ENCODE peak calls at places on chromosome 14, in six cellular contexts. P is aorta; D is astrocyte; M is lower lobe of right lung; S is CD8-positive, alpha-beta memory T cell; O is fibroblast of lung. H is an unnamed sample.

GRCh38 chr14:59484611-59485174 is 376 bp downstream of the JKAMP start:
- DNase-seq in P (no peak), D (peak; percentile 32), M (no peak), S (no peak), O (peak; percentile 48), H (no peak)

GRCh38 chr14:92441751-92442477 is 71.7 kb upstream of the RIN3 start:
- DNase-seq in P (peak; percentile 40), D (no peak), M (no peak), S (no peak), O (no peak), H (no peak)

GRCh38 chr14:103121161-103121845 is 2.0 kb upstream of the TNFAIP2 start:
- DNase-seq in P (no peak), D (no peak), M (peak; percentile 83), S (no peak), O (peak; percentile 60), H (no peak)

GRCh38 chr14:64465856-64466554 is 706 bp downstream of the AKAP5 start:
- DNase-seq in P (no peak), D (peak; percentile 59), M (no peak), S (no peak), O (peak; percentile 39), H (no peak)

GRCh38 chr14:59425322-59425945 is 39.7 kb downstream of the GPR135 start:
- DNase-seq in P (no peak), D (no peak), M (no peak), S (no peak), O (peak; percentile 51), H (no peak)

GRCh38 chr14:104496095-104496494 is 83.5 kb upstream of the C14orf180 start:
- DNase-seq in P (no peak), D (no peak), M (peak; percentile 18), S (no peak), O (no peak), H (no peak)

GRCh38 chr14:73180385-73180805 is 44.1 kb downstream of the PSEN1 start:
- DNase-seq in P (no peak), D (peak; percentile 53), M (no peak), S (no peak), O (peak; percentile 89), H (no peak)

GRCh38 chr14:49980027-49980426 is 87.1 kb downstream of the ARF6 start:
- DNase-seq in P (no peak), D (no peak), M (no peak), S (no peak), O (no peak), H (no peak)

GRCh38 chr14:89060191-89060590 is 235.7 kb downstream of the TTC8 start:
- DNase-seq in P (no peak), D (no peak), M (no peak), S (no peak), O (peak; percentile 39), H (no peak)

GRCh38 chr14:34059925-34060746 is 109.3 kb upstream of the EGLN3 start:
- DNase-seq in P (peak; percentile 95), D (peak; percentile 63), M (peak; percentile 80), S (peak; percentile 26), O (peak; percentile 62), H (peak; percentile 92)

GRCh38 chr14:35459779-35460178 is 55.2 kb upstream of the NFKBIA start:
- DNase-seq in P (no peak), D (no peak), M (no peak), S (no peak), O (no peak), H (no peak)

GRCh38 chr14:58476320-58476719 is 48.8 kb downstream of the KIAA0586 start:
- DNase-seq in P (no peak), D (no peak), M (no peak), S (no peak), O (no peak), H (no peak)

GRCh38 chr14:67694791-67695393 is 672 bp downstream of the RDH11 start:
- DNase-seq in P (peak; percentile 86), D (peak; percentile 97), M (peak; percentile 63), S (peak; percentile 52), O (peak; percentile 92), H (peak; percentile 97)

GRCh38 chr14:20998674-20999366 is at the start of gene SLC39A2:
- DNase-seq in P (no peak), D (peak; percentile 60), M (no peak), S (no peak), O (peak; percentile 51), H (no peak)
- H3K27ac ChIP-seq in P (no peak within 1 kb of the TSS), D (no peak within 1 kb of the TSS), M (no peak within 1 kb of the TSS), S (no peak within 1 kb of the TSS), O (no peak within 1 kb of the TSS), H (peak within 1 kb of the TSS; percentile 11)

DNA sequence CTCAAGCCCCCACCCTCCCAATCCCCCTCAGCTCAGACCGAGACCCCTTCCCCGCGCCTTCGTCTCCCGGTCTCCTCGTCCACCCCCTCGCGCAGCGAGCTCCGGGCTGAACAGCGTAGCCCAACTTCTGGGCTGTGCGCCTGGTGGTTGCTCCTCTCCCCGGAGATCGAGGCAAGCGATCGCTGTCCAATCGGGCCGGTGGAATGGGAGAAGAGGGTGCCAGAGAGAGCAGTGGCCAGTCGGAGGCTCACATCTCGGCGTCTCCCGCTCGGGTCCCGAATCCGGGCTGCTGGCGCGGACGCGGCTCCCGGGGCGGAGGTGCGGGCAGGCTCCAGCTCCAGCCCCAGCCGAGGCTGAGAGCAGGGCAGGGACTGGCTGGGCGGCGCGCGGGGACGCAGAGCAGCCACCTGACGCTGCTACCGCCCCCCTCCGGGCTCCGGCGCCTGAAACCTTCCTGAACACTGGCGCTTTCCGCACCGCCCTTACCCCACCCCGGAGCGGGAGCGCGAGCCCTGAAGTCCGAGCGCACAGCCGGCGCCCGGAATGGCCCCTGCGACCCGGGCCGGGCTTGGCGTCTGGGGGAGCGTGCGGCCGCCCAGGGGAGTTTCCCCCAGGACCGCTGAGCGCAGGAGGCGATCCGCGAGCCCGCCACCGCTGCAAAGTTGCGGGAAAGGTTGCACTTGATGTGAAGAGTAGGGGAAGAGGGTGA is 508 bp upstream of the KCNH5 start:
- DNase-seq in P (peak; percentile 68), D (peak; percentile 39), M (peak; percentile 41), S (no peak), O (peak; percentile 54), H (peak; percentile 57)
- H3K27me3 ChIP-seq in P (peaks cover 3% of the 10 kb centered on the region), D (peaks cover 47% of the 10 kb centered on the region), M (peaks cover 66% of the 10 kb centered on the region), S (no peaks in the 10 kb centered on the region), O (peaks cover 12% of the 10 kb centered on the region), H (peaks cover 58% of the 10 kb centered on the region)

GRCh38 chr14:75022655-75023054 is 19.9 kb downstream of the EIF2B2 start:
- DNase-seq in P (no peak), D (no peak), M (no peak), S (no peak), O (no peak), H (no peak)

GRCh38 chr14:75030147-75030546 is 21.1 kb downstream of the MLH3 start:
- DNase-seq in P (no peak), D (no peak), M (no peak), S (no peak), O (no peak), H (no peak)

GRCh38 chr14:75025876-75026275 is 23.2 kb downstream of the EIF2B2 start:
- DNase-seq in P (no peak), D (no peak), M (no peak), S (no peak), O (no peak), H (no peak)

GRCh38 chr14:75023108-75023507 is 20.4 kb downstream of the EIF2B2 start:
- DNase-seq in P (no peak), D (no peak), M (no peak), S (no peak), O (no peak), H (no peak)

GRCh38 chr14:75025082-75025481 is 22.4 kb downstream of the EIF2B2 start:
- DNase-seq in P (no peak), D (peak; percentile 30), M (no peak), S (no peak), O (no peak), H (no peak)
- H3K36me3 ChIP-seq in P (no peaks in the 10 kb centered on the region), D (peaks cover 10% of the 10 kb centered on the region), M (peaks cover 62% of the 10 kb centered on the region), S (peaks cover 8% of the 10 kb centered on the region), O (peaks cover 5% of the 10 kb centered on the region), H (peaks cover 60% of the 10 kb centered on the region)

GRCh38 chr14:101813833-101814232 is 52.3 kb downstream of the PPP2R5C start:
- DNase-seq in P (no peak), D (no peak), M (no peak), S (no peak), O (no peak), H (no peak)
- H3K27ac ChIP-seq in P (no peak overlapping the region), D (no peak overlapping the region), M (peak overlapping the region; percentile 71), S (no peak overlapping the region), O (no peak overlapping the region), H (no peak overlapping the region)

GRCh38 chr14:68716698-68717097 is 76.2 kb downstream of the ZFP36L1 start:
- DNase-seq in P (no peak), D (no peak), M (no peak), S (no peak), O (no peak), H (no peak)
- H3K27me3 ChIP-seq in P (no peaks in the 10 kb centered on the region), D (no peaks in the 10 kb centered on the region), M (no peaks in the 10 kb centered on the region), S (no peaks in the 10 kb centered on the region), O (no peaks in the 10 kb centered on the region), H (no peaks in the 10 kb centered on the region)

DNA sequence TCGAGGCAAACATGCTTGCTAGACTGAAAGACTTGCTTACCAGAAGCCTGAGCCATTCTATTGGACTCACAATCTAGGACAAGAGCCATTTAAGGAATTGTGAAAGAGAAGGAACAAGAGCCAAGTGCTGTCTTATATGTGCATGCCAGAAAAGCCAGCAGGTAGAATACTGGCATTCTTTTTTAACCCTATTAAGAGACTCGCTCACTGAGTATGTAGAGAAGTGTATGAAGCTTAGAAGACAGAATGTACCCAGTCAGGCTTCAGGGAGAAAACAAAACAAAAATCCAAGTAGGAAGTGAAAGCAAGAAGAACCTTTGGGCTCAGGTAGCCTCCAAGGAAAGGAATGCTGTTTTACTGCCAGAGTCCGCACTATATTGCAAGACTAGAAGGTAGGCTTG is 65.9 kb downstream of the DCAF5 start:
- DNase-seq in P (no peak), D (peak; percentile 62), M (no peak), S (no peak), O (peak; percentile 31), H (no peak)
- H3K36me3 ChIP-seq in P (no peaks in the 10 kb centered on the region), D (peaks cover 12% of the 10 kb centered on the region), M (peaks cover 71% of the 10 kb centered on the region), S (peaks cover 37% of the 10 kb centered on the region), O (no peaks in the 10 kb centered on the region), H (peaks cover 65% of the 10 kb centered on the region)

GRCh38 chr14:54333511-54333910 is 63.3 kb upstream of the CDKN3 start:
- DNase-seq in P (no peak), D (no peak), M (no peak), S (no peak), O (no peak), H (no peak)

GRCh38 chr14:54330876-54331275 is 65.9 kb upstream of the CDKN3 start:
- DNase-seq in P (no peak), D (no peak), M (no peak), S (no peak), O (no peak), H (no peak)

GRCh38 chr14:54332490-54332889 is 64.3 kb upstream of the CDKN3 start:
- DNase-seq in P (no peak), D (no peak), M (no peak), S (no peak), O (no peak), H (no peak)

GRCh38 chr14:54329082-54329695 is 67.6 kb upstream of the CDKN3 start:
- DNase-seq in P (no peak), D (peak; percentile 56), M (no peak), S (no peak), O (peak; percentile 81), H (no peak)

GRCh38 chr14:54331516-54331915 is 65.3 kb upstream of the CDKN3 start:
- DNase-seq in P (no peak), D (no peak), M (no peak), S (no peak), O (no peak), H (no peak)
- H3K27ac ChIP-seq in P (no peak overlapping the region), D (no peak overlapping the region), M (no peak overlapping the region), S (no peak overlapping the region), O (no peak overlapping the region), H (no peak overlapping the region)

GRCh38 chr14:74239848-74240793 is 872 bp downstream of the VSX2 start:
- DNase-seq in P (no peak), D (no peak), M (no peak), S (no peak), O (peak; percentile 12), H (no peak)
- H3K27me3 ChIP-seq in P (no peaks in the 10 kb centered on the region), D (peaks cover 86% of the 10 kb centered on the region), M (peaks cover 80% of the 10 kb centered on the region), S (peaks cover 43% of the 10 kb centered on the region), O (peaks cover 74% of the 10 kb centered on the region), H (peaks cover 85% of the 10 kb centered on the region)

GRCh38 chr14:102008891-102009290 is 44.5 kb downstream of the DYNC1H1 start:
- DNase-seq in P (no peak), D (no peak), M (no peak), S (no peak), O (no peak), H (no peak)
- H3K36me3 ChIP-seq in P (peaks cover 7% of the 10 kb centered on the region), D (peaks cover 85% of the 10 kb centered on the region), M (peaks cover 100% of the 10 kb centered on the region), S (peaks cover 90% of the 10 kb centered on the region), O (peaks cover 53% of the 10 kb centered on the region), H (peaks cover 100% of the 10 kb centered on the region)